ENCODE peak calls at places on chromosomes 3 and 15, in six cellular contexts. H is suprapubic skin, U is H1, I is HCT116, C is breast epithelium, B is transverse colon. S is an unnamed sample.

GRCh38 chr3:61936344-61936937 is 375.1 kb downstream of the PTPRG start:
- DNase-seq in H (no peak), U (no peak), I (no peak), C (no peak), B (peak), S (no peak)

GRCh38 chr3:42661593-42662022 is 8.1 kb downstream of the ZBTB47 start:
- DNase-seq in H (no peak), U (no peak), I (no peak), C (no peak), B (no peak), S (no peak)

GRCh38 chr3:141625506-141625905 is 112.6 kb upstream of the RNF7 start:
- DNase-seq in H (no peak), U (no peak), I (no peak), C (no peak), B (no peak), S (no peak)

GRCh38 chr3:195154793-195155535 is 116.0 kb downstream of the XXYLT1 start:
- DNase-seq in H (peak), U (no peak), I (no peak), C (peak), B (peak), S (no peak)

GRCh38 chr3:164498917-164499316 is 579.4 kb downstream of the SI start:
- DNase-seq in H (no peak), U (no peak), I (no peak), C (no peak), B (no peak), S (no peak)

GRCh38 chr15:57323806-57324589 is 52.3 kb upstream of the CGNL1 start:
- DNase-seq in H (no peak), U (no peak), I (peak), C (no peak), B (peak), S (peak)

GRCh38 chr3:131551761-131552160 is 49.0 kb upstream of the MRPL3 start:
- DNase-seq in H (no peak), U (no peak), I (no peak), C (no peak), B (no peak), S (no peak)

GRCh38 chr3:57079221-57079831 is 18.9 kb downstream of the SPATA12 start:
- DNase-seq in H (no peak), U (no peak), I (no peak), C (peak), B (peak), S (peak)

GRCh38 chr3:119792270-119792669 is 10.4 kb downstream of the NR1I2 start:
- DNase-seq in H (no peak), U (no peak), I (no peak), C (no peak), B (no peak), S (no peak)

GRCh38 chr3:177041021-177041729 is 156.1 kb downstream of the TBL1XR1 start:
- DNase-seq in H (peak), U (no peak), I (no peak), C (no peak), B (no peak), S (no peak)

GRCh38 chr15:36432162-36432561 is 147.3 kb upstream of the CDIN1 start:
- DNase-seq in H (no peak), U (no peak), I (no peak), C (no peak), B (no peak), S (no peak)

GRCh38 chr3:58608648-58609047 is 31.5 kb upstream of the FAM107A start:
- DNase-seq in H (no peak), U (no peak), I (no peak), C (no peak), B (no peak), S (no peak)

GRCh38 chr3:19543212-19543841 is 390.7 kb downstream of the EFHB start:
- DNase-seq in H (no peak), U (no peak), I (peak), C (no peak), B (no peak), S (no peak)

GRCh38 chr3:59935025-59935424 is 885.2 kb upstream of the CFAP20DC start:
- DNase-seq in H (no peak), U (no peak), I (no peak), C (no peak), B (no peak), S (peak)

GRCh38 chr15:77107068-77107467 is 36.2 kb upstream of the TSPAN3 start:
- DNase-seq in H (no peak), U (no peak), I (no peak), C (no peak), B (no peak), S (no peak)

GRCh38 chr3:25840099-25840498 is 50.2 kb downstream of the OXSM start:
- DNase-seq in H (no peak), U (no peak), I (no peak), C (no peak), B (no peak), S (no peak)

GRCh38 chr3:146589899-146590508 is 15.1 kb downstream of the PLSCR5 start:
- DNase-seq in H (no peak), U (no peak), I (peak), C (no peak), B (peak), S (no peak)

GRCh38 chr3:51385621-51386091 is 565 bp downstream of the MANF start:
- DNase-seq in H (no peak), U (no peak), I (no peak), C (no peak), B (no peak), S (no peak)

GRCh38 chr3:187839422-187839821 is 94.2 kb upstream of the BCL6 start:
- DNase-seq in H (no peak), U (no peak), I (no peak), C (no peak), B (no peak), S (no peak)

GRCh38 chr3:30342319-30343060 is 263.9 kb upstream of the TGFBR2 start:
- DNase-seq in H (no peak), U (no peak), I (peak), C (no peak), B (no peak), S (no peak)

GRCh38 chr3:37773925-37774324 is 87.8 kb upstream of the CTDSPL start:
- DNase-seq in H (no peak), U (no peak), I (no peak), C (no peak), B (no peak), S (no peak)

GRCh38 chr3:111392911-111393351 is 149.1 kb upstream of the CD96 start:
- DNase-seq in H (no peak), U (no peak), I (peak), C (no peak), B (no peak), S (no peak)

GRCh38 chr3:136979684-136980083 is 21.9 kb downstream of the IL20RB start:
- DNase-seq in H (no peak), U (no peak), I (no peak), C (no peak), B (no peak), S (no peak)

GRCh38 chr3:62325896-62326295 is 47.5 kb downstream of the FEZF2 start:
- DNase-seq in H (no peak), U (no peak), I (no peak), C (no peak), B (no peak), S (no peak)

DNA sequence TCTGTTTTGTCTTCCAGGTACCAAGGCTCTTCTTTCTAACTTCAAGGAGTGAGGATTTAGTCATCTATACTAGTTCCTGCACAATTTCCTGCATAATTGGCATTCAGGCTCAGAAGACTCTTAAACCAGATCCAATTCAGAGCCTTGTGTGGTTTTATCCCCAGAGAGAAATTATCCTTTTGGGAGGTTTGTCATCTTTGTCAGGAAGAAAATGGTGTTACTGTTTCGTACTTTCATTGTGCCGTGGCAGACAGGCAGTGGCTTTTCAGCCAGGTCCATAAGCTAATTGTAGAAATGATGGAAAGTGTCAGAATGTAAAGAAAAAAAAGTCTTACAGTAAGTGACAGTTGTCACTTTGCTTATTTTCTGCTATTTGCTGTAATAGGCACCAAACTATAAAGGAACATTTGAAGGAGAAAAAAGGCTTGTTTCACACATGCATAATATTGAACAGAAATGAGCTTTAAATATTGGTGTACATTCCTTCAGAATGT is 82.8 kb downstream of the CADM2 start:
- DNase-seq in H (no peak), U (no peak), I (no peak), C (no peak), B (no peak), S (no peak)
- TF ChIP-seq POLR2AphosphoS5 in H (no peak), U (no peak), I (no peak), C (no peak), B (no peak), S (no peak)

GRCh38 chr15:32718822-32719716 is 1.3 kb downstream of the GREM1 start:
- DNase-seq in H (no peak), U (no peak), I (no peak), C (no peak), B (peak), S (no peak)

GRCh38 chr15:32716960-32717289 is 879 bp upstream of the GREM1 start:
- DNase-seq in H (no peak), U (no peak), I (no peak), C (no peak), B (no peak), S (peak)

GRCh38 chr15:32716216-32716959 is 1.4 kb upstream of the GREM1 start:
- DNase-seq in H (no peak), U (no peak), I (no peak), C (no peak), B (no peak), S (no peak)

GRCh38 chr15:32718082-32718821 is 448 bp downstream of the GREM1 start:
- DNase-seq in H (no peak), U (no peak), I (no peak), C (no peak), B (peak), S (no peak)

GRCh38 chr15:32717290-32718081 is at the start of gene GREM1:
- DNase-seq in H (peak), U (no peak), I (no peak), C (no peak), B (peak), S (peak)
- TF ChIP-seq POLR2A in H (no peak), U (no peak), I (no peak), C (no peak), B (no peak), S (no peak)

GRCh38 chr3:12830785-12831581 is 10.4 kb downstream of the RPL32 start:
- DNase-seq in H (no peak), U (no peak), I (no peak), C (no peak), B (no peak), S (no peak)

GRCh38 chr3:12833226-12834161 is 7.9 kb downstream of the RPL32 start:
- DNase-seq in H (no peak), U (no peak), I (no peak), C (no peak), B (no peak), S (no peak)

GRCh38 chr3:12832350-12833225 is 8.8 kb downstream of the RPL32 start:
- DNase-seq in H (no peak), U (no peak), I (no peak), C (no peak), B (no peak), S (no peak)

GRCh38 chr3:12829886-12830784 is 11.2 kb downstream of the RPL32 start:
- DNase-seq in H (no peak), U (no peak), I (no peak), C (no peak), B (no peak), S (no peak)

GRCh38 chr3:12831582-12831866 is 9.8 kb downstream of the RPL32 start:
- DNase-seq in H (no peak), U (no peak), I (no peak), C (no peak), B (no peak), S (no peak)
- TF ChIP-seq POLR2AphosphoS5 in H (no peak), U (no peak), I (no peak), C (no peak), B (no peak), S (peak)

DNA sequence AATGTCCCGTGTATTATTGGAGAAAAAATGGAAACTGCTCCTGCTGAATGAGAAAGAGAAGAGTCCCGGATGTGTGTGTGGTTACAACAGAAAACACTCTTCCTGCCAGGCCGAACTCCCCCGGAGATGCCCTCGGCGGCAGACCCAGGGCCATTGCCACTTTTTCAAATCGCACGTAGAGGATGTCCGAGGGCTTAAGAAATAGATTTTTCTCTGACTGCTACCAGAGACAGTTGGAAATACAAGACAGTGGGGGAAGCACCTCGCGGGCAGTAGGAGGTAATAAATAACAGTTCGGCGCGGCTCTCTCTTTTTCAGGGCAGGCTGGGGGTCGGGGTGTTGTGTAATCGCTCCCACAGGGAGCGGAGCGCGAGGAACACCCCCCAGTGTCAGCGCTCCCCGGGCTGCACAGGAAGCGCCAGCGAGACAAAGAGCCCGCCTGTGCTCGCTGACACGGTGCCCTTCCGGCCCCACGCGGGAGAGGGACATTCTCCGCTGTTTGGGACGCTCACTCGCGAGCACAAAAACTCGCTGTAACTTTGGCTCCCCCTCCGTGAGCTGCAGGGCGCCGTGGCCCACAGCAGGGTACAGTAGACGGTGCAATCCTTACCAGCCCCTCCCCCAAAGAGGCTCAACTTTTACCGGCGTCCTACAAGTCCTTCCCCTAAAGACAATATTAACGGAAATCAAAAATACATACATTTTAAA is 1.1 kb downstream of the VGLL4 start:
- DNase-seq in H (peak), U (no peak), I (peak), C (peak), B (peak), S (no peak)
- TF ChIP-seq POLR2A in H (no peak), U (no peak), I (no peak), C (peak), B (peak), S (peak)

DNA sequence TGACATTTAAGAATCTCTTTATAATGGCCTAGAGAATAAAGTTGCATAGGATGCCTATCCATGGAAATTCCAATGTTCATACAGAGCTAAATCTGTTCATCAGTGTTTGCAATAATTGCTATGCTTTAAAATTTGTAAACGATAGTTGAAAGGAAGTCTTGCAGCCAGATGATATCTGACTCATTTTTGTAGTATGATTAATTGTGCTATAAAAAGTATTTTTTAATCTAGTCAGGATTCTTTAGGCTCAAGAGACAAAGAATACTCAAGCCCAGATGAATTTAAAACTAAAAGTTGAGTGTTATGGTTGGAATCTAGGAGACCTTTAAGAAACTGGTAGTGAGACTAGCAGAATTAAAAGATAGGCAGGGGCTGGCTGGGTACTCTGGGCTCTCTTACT is 50.5 kb downstream of the SUCNR1 start:
- DNase-seq in H (no peak), U (no peak), I (no peak), C (no peak), B (no peak), S (no peak)
- TF ChIP-seq POLR2AphosphoS5 in H (no peak), U (no peak), I (no peak), C (no peak), B (no peak), S (no peak)

DNA sequence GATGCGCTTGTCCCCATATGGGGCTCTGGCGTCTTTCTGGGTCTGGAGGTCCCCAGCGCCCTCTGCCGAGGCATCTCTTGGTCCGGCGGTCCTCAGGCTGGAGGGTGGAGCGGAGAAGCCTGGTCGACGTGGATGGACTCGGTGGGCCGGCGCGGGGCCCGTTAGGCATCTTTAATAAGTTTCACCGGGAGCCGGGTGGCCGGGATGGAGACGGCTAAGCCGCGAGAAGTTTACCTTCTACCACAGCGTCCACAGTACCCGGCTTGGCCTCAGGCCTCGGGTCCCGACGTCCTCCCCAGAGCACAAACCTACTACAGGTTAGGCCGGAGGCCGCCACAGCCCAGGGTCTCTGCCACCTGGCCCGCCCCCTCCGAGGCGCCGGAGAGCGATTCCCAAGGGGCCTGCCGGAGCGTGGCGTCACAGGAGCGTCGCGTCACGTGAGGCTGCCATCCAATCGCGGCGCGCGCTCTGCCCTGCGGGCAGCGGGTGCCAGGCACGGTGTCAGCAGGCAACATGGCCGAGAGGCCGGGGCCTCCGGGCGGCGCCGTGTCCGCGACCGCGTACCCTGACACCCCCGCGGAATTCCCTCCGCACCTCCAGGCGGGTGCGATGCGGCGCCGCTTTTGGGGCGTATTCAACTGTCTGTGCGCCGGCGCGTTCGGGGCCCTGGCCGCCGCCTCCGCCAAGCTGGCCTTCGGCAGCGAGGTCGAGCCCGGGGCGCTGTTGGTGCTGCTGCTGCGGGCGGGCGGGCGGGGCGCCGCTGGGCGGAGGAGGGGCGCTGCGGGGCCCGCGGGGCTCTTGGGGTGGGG is at the start of gene TMEM42:
- DNase-seq in H (peak), U (peak), I (peak), C (peak), B (peak), S (peak)
- TF ChIP-seq POLR2A in H (peak), U (peak), I (peak), C (peak), B (peak), S (peak)

GRCh38 chr3:155211940-155212339 is 81.5 kb downstream of the STRIT1 start:
- DNase-seq in H (no peak), U (no peak), I (no peak), C (no peak), B (no peak), S (no peak)

GRCh38 chr3:155208183-155208582 is 85.3 kb downstream of the STRIT1 start:
- DNase-seq in H (no peak), U (no peak), I (no peak), C (no peak), B (no peak), S (no peak)

GRCh38 chr3:155211266-155211665 is 82.2 kb downstream of the STRIT1 start:
- DNase-seq in H (no peak), U (no peak), I (no peak), C (no peak), B (no peak), S (no peak)
- TF ChIP-seq POLR2AphosphoS5 in H (no peak), U (no peak), I (no peak), C (no peak), B (no peak), S (no peak)